ENCODE peak calls at places on chromosomes 3 and 15, in eight cellular contexts. C is foreskin fibroblast, V is stomach, Y is transverse colon, O is HFF-Myc, W is GM12865, I is tibial nerve, X is breast epithelium. A is an unnamed sample.

GRCh38 chr3:150727653-150728502 is 24.2 kb upstream of the ERICH6 start:
- DNase-seq in V (no peak), Y (peak), W (no peak), X (no peak), I (peak), O (no peak), C (no peak), A (no peak)

GRCh38 chr15:35705885-35706590 is 160.1 kb upstream of the DPH6 start:
- DNase-seq in C (no peak), V (peak), I (no peak), X (no peak), Y (no peak), O (no peak), W (no peak), A (no peak)

GRCh38 chr3:170162052-170162451 is 19.5 kb downstream of the PHC3 start:
- DNase-seq in W (no peak), O (no peak), C (no peak), X (no peak), I (no peak), Y (no peak), V (no peak), A (no peak)

GRCh38 chr3:105355355-105356063 is 11.2 kb upstream of the ALCAM start:
- DNase-seq in Y (no peak), X (no peak), I (no peak), C (no peak), W (no peak), V (no peak), O (no peak), A (no peak)

GRCh38 chr3:196989721-196990262 is 21.2 kb upstream of the PIGZ start:
- DNase-seq in I (no peak), Y (no peak), C (no peak), X (no peak), V (no peak), O (no peak), W (no peak), A (no peak)

GRCh38 chr3:156187146-156187769 is 66.9 kb downstream of the KCNAB1 start:
- DNase-seq in Y (no peak), I (no peak), O (no peak), W (no peak), X (no peak), C (peak), V (no peak), A (no peak)

GRCh38 chr3:101779808-101780366 is 876 bp downstream of the NXPE3 start:
- DNase-seq in C (no peak), O (no peak), X (no peak), Y (no peak), I (peak), V (no peak), W (no peak), A (no peak)

GRCh38 chr3:128282392-128283196 is 129.3 kb downstream of the EEFSEC start:
- DNase-seq in V (no peak), C (no peak), I (peak), X (peak), Y (peak), O (no peak), W (no peak), A (no peak)

GRCh38 chr3:113712129-113712528 is 15.7 kb upstream of the USF3 start:
- DNase-seq in C (no peak), V (no peak), I (no peak), X (no peak), Y (no peak), O (no peak), W (no peak), A (no peak)

GRCh38 chr3:40800343-40800742 is 275.6 kb downstream of the ZNF621 start:
- DNase-seq in Y (peak), X (no peak), I (peak), O (peak), C (no peak), V (no peak), W (peak), A (no peak)

GRCh38 chr3:38163117-38163870 is 2.0 kb upstream of the OXSR1 start:
- DNase-seq in O (no peak), I (no peak), C (no peak), W (peak), V (no peak), Y (no peak), X (no peak), A (no peak)

GRCh38 chr3:57646723-57647122 is 46.2 kb downstream of the DENND6A start:
- DNase-seq in X (no peak), W (no peak), I (peak), Y (no peak), O (peak), V (no peak), C (peak), A (peak)

GRCh38 chr15:64099379-64099778 is 3.6 kb downstream of the SNX1 start:
- DNase-seq in O (no peak), C (no peak), X (no peak), Y (no peak), W (no peak), V (no peak), I (no peak), A (no peak)

GRCh38 chr15:35305906-35306305 is 220.8 kb upstream of the NANOGP8 start:
- DNase-seq in C (peak), I (no peak), X (no peak), V (no peak), O (no peak), Y (no peak), W (peak), A (no peak)

DNA sequence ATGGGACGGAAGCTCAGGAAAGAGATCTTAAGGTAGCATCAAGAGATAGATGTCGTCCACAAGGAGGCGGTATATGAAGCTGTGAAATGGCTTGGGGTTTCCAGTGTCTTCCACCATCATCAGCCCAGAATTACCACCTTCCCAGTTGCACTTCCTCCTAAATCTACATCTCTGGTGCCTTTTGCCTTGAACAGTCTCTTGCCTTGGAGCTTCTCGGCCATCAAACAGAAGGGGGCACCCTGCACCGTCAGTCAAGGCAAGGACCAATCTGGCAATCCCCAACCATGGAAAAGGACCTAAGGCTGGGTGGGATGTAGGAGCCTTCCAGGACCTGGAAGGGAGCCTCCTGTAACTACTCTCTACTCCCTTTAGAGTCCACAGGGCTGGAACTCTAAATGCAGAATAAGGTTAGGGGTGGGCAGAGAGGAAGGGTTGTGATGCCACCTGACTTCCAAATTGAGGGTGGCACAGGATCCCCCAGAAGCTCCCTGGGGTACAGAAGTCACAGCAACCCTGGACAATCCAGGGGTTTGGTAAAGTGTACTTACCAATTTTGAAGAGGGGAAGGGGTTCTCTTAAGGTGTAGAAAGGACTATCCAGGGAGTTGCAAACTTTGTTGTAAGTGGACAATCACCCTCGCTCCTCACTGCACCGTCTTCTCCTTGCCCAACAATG is 1.0 kb upstream of the RYR3 start:
- DNase-seq in X (no peak), I (no peak), W (peak), C (no peak), V (no peak), O (no peak), Y (no peak), A (peak)
- TF ChIP-seq CTCF in X (no peak), I (no peak), W (peak), C (peak), V (no peak), O (peak), Y (no peak), A (no peak)

DNA sequence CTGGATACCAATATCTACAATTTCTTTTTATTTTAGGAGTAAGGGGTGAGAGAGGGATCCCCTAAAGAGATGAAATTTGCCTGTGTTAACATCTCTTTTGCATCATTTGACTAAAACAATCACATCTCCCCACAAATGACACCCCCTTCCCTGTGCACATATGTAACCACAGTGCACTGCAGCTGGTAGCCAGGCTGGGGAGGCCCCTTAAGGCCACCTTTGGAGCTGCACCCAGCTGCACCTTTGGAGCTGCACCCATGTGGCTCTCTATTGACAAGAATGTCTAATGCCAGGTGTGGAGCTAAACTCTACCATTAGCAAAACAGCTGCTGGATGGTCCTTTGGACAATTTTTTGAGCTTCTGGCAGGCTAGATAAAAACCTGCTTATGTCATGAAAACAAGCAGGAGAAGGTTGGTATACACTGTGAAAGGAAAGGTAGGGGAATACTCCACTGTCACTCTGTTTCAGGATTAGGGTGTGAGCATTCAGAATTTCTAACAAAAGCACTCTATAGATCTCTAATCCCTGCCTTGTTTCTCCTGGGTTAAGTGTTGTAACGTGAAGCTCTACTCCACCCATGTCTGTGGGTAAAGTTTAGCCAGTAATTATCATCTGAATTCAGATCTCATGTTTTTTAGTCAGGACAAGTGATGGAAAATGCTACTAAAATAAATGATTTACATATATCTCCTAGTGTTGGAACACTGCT is 52.1 kb downstream of the TFG start:
- DNase-seq in Y (peak), W (peak), C (no peak), O (no peak), X (no peak), V (no peak), I (no peak), A (peak)
- TF ChIP-seq CTCF in Y (no peak), W (peak), C (no peak), O (no peak), X (no peak), V (no peak), I (no peak), A (peak)

DNA sequence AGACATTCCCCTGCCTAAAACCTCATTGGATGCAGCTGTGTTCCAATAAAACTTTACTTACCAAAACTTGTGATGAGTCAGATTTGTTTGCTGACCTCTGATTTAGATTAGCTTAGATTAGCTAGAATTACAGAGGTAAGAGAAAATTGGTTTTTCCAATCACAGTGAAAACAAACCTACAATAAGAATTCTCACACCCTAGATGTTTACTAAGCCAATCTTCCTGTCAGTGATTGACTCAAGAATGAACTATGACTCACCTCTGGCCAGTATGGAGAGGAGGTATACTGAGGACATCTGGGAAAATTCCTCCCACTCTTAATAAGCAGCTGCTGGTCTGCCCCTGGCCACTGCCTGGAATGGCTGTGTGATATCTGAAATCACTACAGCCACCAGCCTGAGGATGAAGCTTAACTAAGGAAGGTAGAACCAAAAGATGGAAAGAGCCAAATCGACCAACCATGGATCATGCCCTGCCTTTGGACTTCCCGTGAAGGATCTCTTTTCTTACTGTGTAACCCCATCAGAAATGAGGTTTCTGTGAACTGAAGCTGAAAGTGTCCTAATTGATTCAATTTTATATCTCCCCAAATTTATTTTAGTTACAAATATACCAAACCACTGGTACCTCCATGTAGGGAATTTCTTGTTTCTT is 19.0 kb upstream of the GHSR start:
- DNase-seq in Y (no peak), O (peak), W (no peak), I (no peak), V (no peak), X (no peak), C (no peak), A (no peak)
- TF ChIP-seq CTCF in Y (no peak), O (no peak), W (no peak), I (no peak), V (no peak), X (no peak), C (no peak), A (no peak)

DNA sequence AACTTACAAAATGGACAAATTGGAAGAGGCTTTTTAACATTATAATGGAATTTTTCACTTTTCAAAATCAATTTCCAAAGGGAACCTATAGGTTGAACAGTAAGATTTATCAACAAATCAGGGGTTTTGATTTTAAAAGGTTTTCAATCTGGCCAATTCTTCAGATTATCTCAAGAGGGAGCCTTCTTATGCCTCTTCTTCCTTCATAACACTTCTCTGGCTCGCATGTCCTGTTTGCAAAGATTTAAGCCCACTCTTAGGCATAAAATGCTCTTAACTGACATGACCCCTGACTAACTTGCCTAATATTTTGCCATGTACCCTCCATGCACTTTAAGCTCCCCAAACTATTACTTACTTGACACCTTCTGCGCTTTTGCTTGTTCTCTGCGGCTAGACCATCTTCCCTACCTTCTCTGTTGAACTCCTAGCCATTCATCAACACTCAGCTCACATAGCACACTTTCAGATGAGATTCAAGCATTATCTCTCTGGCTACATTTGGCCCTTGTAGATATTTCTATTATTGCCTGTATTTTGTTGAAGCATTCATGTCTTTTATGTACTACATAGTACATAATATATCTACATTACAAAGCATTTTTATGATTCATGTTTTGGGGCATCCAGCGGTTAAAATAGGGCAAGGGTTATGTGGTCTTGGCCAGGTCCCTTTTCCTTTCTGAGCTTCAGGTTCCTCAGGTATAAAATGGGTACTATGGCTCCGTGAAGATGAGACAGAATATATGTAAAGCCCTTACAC is 1.0 kb upstream of the ARIH1 start:
- DNase-seq in C (no peak), V (no peak), W (peak), X (no peak), I (peak), O (no peak), Y (no peak), A (no peak)
- TF ChIP-seq CTCF in C (peak), V (no peak), W (no peak), X (peak), I (no peak), O (peak), Y (no peak), A (no peak)

GRCh38 chr15:83436513-83437158 is 10.5 kb upstream of the SH3GL3 start:
- DNase-seq in O (no peak), Y (no peak), X (no peak), W (peak), V (no peak), C (peak), I (no peak), A (no peak)
- TF ChIP-seq CTCF in O (peak), Y (no peak), X (no peak), W (peak), V (no peak), C (peak), I (no peak), A (no peak)

GRCh38 chr3:65595222-65595996 is 443.3 kb downstream of the MAGI1 start:
- DNase-seq in I (no peak), C (no peak), W (no peak), Y (no peak), O (no peak), X (no peak), V (no peak), A (no peak)

GRCh38 chr3:65596511-65597224 is 442.1 kb downstream of the MAGI1 start:
- DNase-seq in Y (no peak), X (no peak), W (no peak), O (no peak), V (no peak), I (no peak), C (no peak), A (no peak)

GRCh38 chr3:65595997-65596300 is 442.8 kb downstream of the MAGI1 start:
- DNase-seq in W (no peak), Y (no peak), V (no peak), X (no peak), O (no peak), I (no peak), C (no peak), A (no peak)

GRCh38 chr3:65597225-65597951 is 441.3 kb downstream of the MAGI1 start:
- DNase-seq in I (no peak), X (no peak), Y (peak), W (no peak), C (no peak), O (no peak), V (peak), A (peak)

DNA sequence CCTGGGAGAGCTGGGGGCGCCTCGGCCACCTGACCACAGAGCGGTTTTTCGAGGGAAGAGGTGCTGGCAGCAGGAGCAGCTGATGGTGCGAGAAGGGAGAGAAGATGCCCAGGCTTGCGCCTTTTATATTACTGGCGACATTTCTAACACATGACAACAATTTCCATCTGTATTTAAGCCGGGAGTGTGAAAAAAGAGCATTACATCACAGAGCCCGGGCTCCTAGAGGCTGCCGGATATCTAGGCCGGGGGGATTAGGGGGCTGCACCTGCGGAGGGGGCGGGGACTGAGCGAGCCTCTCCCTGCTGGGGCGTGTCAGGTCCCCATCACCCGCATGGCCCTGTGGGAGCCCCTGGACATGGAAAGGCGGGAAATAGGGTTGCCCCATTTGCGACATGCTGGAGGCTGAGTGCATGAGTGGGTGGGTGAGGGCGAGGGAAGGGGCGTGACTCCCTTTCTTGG is 440.7 kb downstream of the MAGI1 start:
- DNase-seq in X (no peak), O (no peak), V (no peak), C (no peak), Y (no peak), W (no peak), I (no peak), A (peak)
- TF ChIP-seq CTCF in X (no peak), O (no peak), V (no peak), C (no peak), Y (no peak), W (no peak), I (no peak), A (no peak)

DNA sequence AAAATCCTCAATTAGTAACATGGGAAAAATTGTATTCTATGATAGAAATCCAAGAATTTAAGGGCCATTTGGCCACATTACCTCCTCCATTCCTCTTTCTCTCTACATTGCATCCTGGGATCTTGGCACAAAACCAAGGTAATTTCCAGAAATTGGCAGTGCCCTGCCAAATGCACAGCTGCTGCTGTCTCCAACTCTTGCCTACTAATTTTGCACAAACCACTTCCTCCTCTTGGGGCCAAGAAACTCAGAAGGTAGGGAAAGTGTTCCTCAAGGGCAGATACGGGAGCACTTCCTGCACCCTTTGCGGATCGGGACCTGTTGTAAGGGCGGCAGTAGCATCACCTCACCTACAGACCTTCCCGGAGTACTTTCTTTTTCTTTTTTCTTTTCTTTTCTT is 57.8 kb downstream of the MAP3K13 start:
- DNase-seq in V (peak), Y (peak), X (no peak), C (no peak), I (peak), W (peak), O (no peak), A (no peak)
- TF ChIP-seq CTCF in V (no peak), Y (no peak), X (no peak), C (no peak), I (no peak), W (no peak), O (no peak), A (no peak)

DNA sequence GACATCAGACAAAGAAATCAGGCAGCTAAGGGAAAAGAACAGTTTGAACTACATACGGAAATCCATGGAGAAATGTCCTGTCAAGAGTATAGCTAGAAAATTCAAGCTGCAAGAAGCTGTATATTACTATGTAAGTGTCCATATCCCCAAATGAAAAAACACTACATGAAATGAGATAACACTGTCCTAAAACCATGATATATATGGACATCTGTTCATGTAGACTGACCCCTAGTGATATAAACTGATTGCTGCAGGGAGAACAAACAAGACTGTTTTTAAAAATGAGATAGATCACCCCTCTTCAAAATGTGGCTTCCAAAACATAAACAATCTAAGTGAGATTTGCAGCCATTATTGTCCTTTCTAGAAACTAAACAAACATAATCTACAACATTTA is 985.6 kb downstream of the EPHA3 start:
- DNase-seq in O (no peak), Y (no peak), I (no peak), W (peak), V (no peak), C (peak), X (no peak), A (no peak)
- TF ChIP-seq CTCF in O (peak), Y (peak), I (peak), W (peak), V (no peak), C (peak), X (no peak), A (peak)

A was measured in GM10248.